ENCODE peak calls at places on chromosomes 2 and 18, in seven cellular contexts. V, Y, L, P, N, J and E are unnamed samples.

GRCh38 chr2:63788070-63788469 is 53.6 kb upstream of the UGP2 start:
- DNase-seq in Y (no peak), N (no peak), V (peak; percentile 8), L (no peak), J (no peak), P (peak; percentile 35), E (no peak)

GRCh38 chr2:195495356-195495755 is 161.7 kb upstream of the SLC39A10 start:
- DNase-seq in J (no peak), P (no peak), N (no peak), L (no peak), V (no peak), Y (no peak), E (no peak)

GRCh38 chr18:62586781-62587487 is 64.1 kb downstream of the ZCCHC2 start:
- DNase-seq in V (no peak), Y (no peak), P (no peak), J (no peak), N (no peak), L (no peak), E (no peak)

GRCh38 chr18:27413495-27414401 is 228.6 kb upstream of the CHST9 start:
- DNase-seq in J (no peak), L (no peak), Y (no peak), N (no peak), P (peak; percentile 19), V (no peak), E (peak; percentile 28)

GRCh38 chr18:58005885-58006523 is 38.0 kb upstream of the NEDD4L start:
- DNase-seq in L (no peak), J (no peak), N (no peak), Y (no peak), V (peak; percentile 26), P (no peak), E (peak; percentile 13)

GRCh38 chr18:79574938-79575525 is 104.6 kb upstream of the CTDP1 start:
- DNase-seq in V (no peak), L (no peak), Y (no peak), N (no peak), J (no peak), P (no peak), E (no peak)

GRCh38 chr2:181138816-181139215 is 158.4 kb downstream of the UBE2E3 start:
- DNase-seq in Y (no peak), P (no peak), V (no peak), J (no peak), N (no peak), L (no peak), E (no peak)

GRCh38 chr18:59628995-59629394 is 68.2 kb downstream of the CCBE1 start:
- DNase-seq in N (no peak), J (no peak), Y (no peak), V (no peak), P (no peak), L (no peak), E (no peak)

GRCh38 chr2:47908682-47909081 is 2.4 kb upstream of the FBXO11 start:
- DNase-seq in L (no peak), V (no peak), P (no peak), Y (no peak), J (no peak), N (no peak), E (no peak)

GRCh38 chr2:96267159-96267971 is 1.3 kb downstream of the CIAO1 start:
- DNase-seq in P (peak; percentile 69), L (no peak), Y (no peak), N (peak; percentile 21), J (peak; percentile 69), V (peak; percentile 37), E (no peak)

GRCh38 chr2:138329167-138329566 is 172.4 kb upstream of the SPOPL start:
- DNase-seq in P (no peak), N (no peak), Y (no peak), V (no peak), J (no peak), L (no peak), E (no peak)

GRCh38 chr2:26008851-26009566 is 24.9 kb upstream of the RAB10 start:
- DNase-seq in V (no peak), J (no peak), P (peak; percentile 79), N (no peak), Y (no peak), L (peak; percentile 44), E (peak; percentile 33)

GRCh38 chr2:133773862-133774674 is 205.8 kb upstream of the NCKAP5 start:
- DNase-seq in Y (no peak), V (no peak), N (no peak), L (no peak), P (no peak), J (no peak), E (no peak)

GRCh38 chr2:168355110-168355509 is 101.0 kb upstream of the CERS6 start:
- DNase-seq in N (no peak), V (no peak), P (no peak), Y (no peak), L (no peak), J (no peak), E (no peak)

GRCh38 chr2:53987336-53987921 is 16.6 kb upstream of the PSME4 start:
- DNase-seq in P (peak; percentile 5), Y (peak; percentile 10), J (peak; percentile 19), L (no peak), N (peak; percentile 29), V (no peak), E (no peak)

GRCh38 chr2:119671011-119671410 is 8.0 kb upstream of the TMEM177 start:
- DNase-seq in J (no peak), N (no peak), Y (no peak), L (no peak), P (no peak), V (no peak), E (no peak)

GRCh38 chr2:95274291-95275150 is at the start of gene PROM2:
- DNase-seq in Y (no peak), N (no peak), V (no peak), J (no peak), L (no peak), P (peak; percentile 53), E (no peak)

GRCh38 chr2:47360937-47361336 is 42.0 kb upstream of the MSH2 start:
- DNase-seq in P (peak; percentile 61), Y (no peak), J (no peak), L (no peak), N (no peak), V (peak; percentile 56), E (peak; percentile 15)

GRCh38 chr2:30756971-30757370 is 50.3 kb downstream of the CAPN13 start:
- DNase-seq in V (no peak), L (no peak), Y (no peak), N (no peak), P (no peak), J (no peak), E (no peak)

GRCh38 chr2:230757476-230757875 is 44.8 kb downstream of the CAB39 start:
- DNase-seq in P (no peak), Y (no peak), V (peak; percentile 59), L (no peak), J (no peak), N (no peak), E (no peak)

GRCh38 chr2:138421315-138421970 is 80.1 kb upstream of the SPOPL start:
- DNase-seq in V (no peak), N (no peak), P (peak; percentile 30), Y (no peak), L (no peak), J (no peak), E (no peak)

GRCh38 chr2:20050712-20051517 is 513 bp downstream of the LAPTM4A start:
- DNase-seq in N (peak; percentile 41), Y (no peak), P (peak; percentile 78), V (peak; percentile 29), J (peak; percentile 76), L (peak; percentile 35), E (no peak)

GRCh38 chr2:153543639-153544071 is 65.1 kb upstream of the RPRM start:
- DNase-seq in Y (no peak), N (peak; percentile 17), P (no peak), V (no peak), L (no peak), J (no peak), E (peak; percentile 17)

GRCh38 chr2:112996635-112997034 is 8.6 kb upstream of the IL36A start:
- DNase-seq in P (no peak), L (no peak), J (no peak), V (no peak), N (no peak), Y (no peak), E (no peak)

GRCh38 chr2:219766658-219767057 is 139.2 kb downstream of the SLC4A3 start:
- DNase-seq in L (peak; percentile 71), N (no peak), J (no peak), V (no peak), P (no peak), Y (no peak), E (no peak)

GRCh38 chr2:23498941-23499340 is 114.0 kb downstream of the KLHL29 start:
- DNase-seq in J (no peak), Y (no peak), L (no peak), N (no peak), V (peak; percentile 38), P (no peak), E (no peak)

GRCh38 chr2:185473838-185474237 is 264.8 kb upstream of the FSIP2 start:
- DNase-seq in P (no peak), N (no peak), Y (no peak), J (no peak), L (no peak), V (no peak), E (no peak)

GRCh38 chr2:130837811-130838565 is 1.3 kb downstream of the ARHGEF4 start:
- DNase-seq in P (no peak), L (no peak), Y (no peak), J (no peak), N (no peak), V (no peak), E (no peak)

GRCh38 chr18:22471546-22472131 is 53.9 kb upstream of the CTAGE1 start:
- DNase-seq in V (peak; percentile 25), Y (no peak), L (peak; percentile 69), N (no peak), J (no peak), P (peak; percentile 80), E (peak; percentile 17)

GRCh38 chr2:42934568-42935258 is 142.3 kb upstream of the HAAO start:
- DNase-seq in J (no peak), P (no peak), N (no peak), L (no peak), Y (no peak), V (no peak), E (no peak)

GRCh38 chr2:62653582-62654422 is 51.7 kb upstream of the EHBP1 start:
- DNase-seq in J (no peak), L (no peak), P (no peak), Y (no peak), V (no peak), N (no peak), E (no peak)

GRCh38 chr18:39058386-39059000 is 1492.9 kb upstream of the CELF4 start:
- DNase-seq in L (no peak), V (no peak), Y (no peak), J (no peak), N (no peak), P (no peak), E (no peak)

GRCh38 chr18:63099848-63100625 is 219.5 kb downstream of the BCL2 start:
- DNase-seq in J (no peak), P (peak; percentile 70), V (no peak), N (no peak), Y (no peak), L (peak; percentile 68), E (no peak)

GRCh38 chr18:5036523-5036922 is 160.5 kb downstream of the AKAIN1 start:
- DNase-seq in J (no peak), P (no peak), Y (no peak), L (no peak), V (no peak), N (no peak), E (no peak)

GRCh38 chr2:233838251-233838650 is 16.1 kb downstream of the HJURP start:
- DNase-seq in J (no peak), V (no peak), P (no peak), N (no peak), L (no peak), Y (no peak), E (no peak)

GRCh38 chr2:198517961-198518360 is 713.6 kb downstream of the PLCL1 start:
- DNase-seq in P (no peak), V (no peak), Y (no peak), L (no peak), J (no peak), N (no peak), E (peak; percentile 5)

GRCh38 chr2:5070257-5070656 is 621.9 kb upstream of the SOX11 start:
- DNase-seq in Y (no peak), V (no peak), N (no peak), P (no peak), J (no peak), L (no peak), E (no peak)